ENCODE peak calls at places on chromosomes 16 and 17, in ten cellular contexts. U is anterior cingulate cortex; G is GM19239; C is T-cell; S is WTC11; Y is NCI-H1092 treated with DMSO at 0.1 percent for 48 hours; Z is AG04450; D is T-helper 2 cell; X is activated T-helper 1 cell treated with anti-CD3 and anti-CD28 coated beads, Interleukin-2, amount 50 U/mL, for 16 hours; T is lung. B is an unnamed sample.

GRCh38 chr16:81946206-81946605 is 65.1 kb downstream of the SDR42E1 start:
- DNase-seq in U (no peak), G (no peak), C (no peak), S (no peak), Y (no peak), Z (no peak), D (no peak), X (no peak), T (no peak), B (no peak)

GRCh38 chr16:72939247-72939646 is 108.7 kb downstream of the ZFHX3 start:
- DNase-seq in U (no peak), G (no peak), C (no peak), S (no peak), Y (no peak), Z (peak; percentile 44), D (no peak), X (no peak), T (no peak), B (no peak)

GRCh38 chr17:74872313-74873035 is at the start of gene FDXR:
- DNase-seq in U (no peak), G (no peak), C (no peak), S (no peak), Y (no peak), Z (no peak), D (no peak), X (no peak), T (no peak), B (no peak)

GRCh38 chr16:47644166-47644565 is 183.0 kb downstream of the PHKB start:
- DNase-seq in U (no peak), G (no peak), C (no peak), S (no peak), Y (no peak), Z (peak; percentile 59), D (no peak), X (no peak), T (no peak), B (no peak)

GRCh38 chr17:66963521-66964082 is 905 bp upstream of the CACNG4 start:
- DNase-seq in U (no peak), G (no peak), C (no peak), S (no peak), Y (no peak), Z (no peak), D (no peak), X (no peak), T (no peak), B (no peak)

GRCh38 chr17:63478814-63479494 is 2.1 kb downstream of the ACE start:
- DNase-seq in U (no peak), G (peak; percentile 97), C (peak; percentile 60), S (peak; percentile 92), Y (peak; percentile 34), Z (peak; percentile 74), D (peak; percentile 62), X (peak; percentile 68), T (peak; percentile 82), B (peak; percentile 94)

GRCh38 chr17:28112199-28112995 is 69.9 kb downstream of the NLK start:
- DNase-seq in U (no peak), G (no peak), C (no peak), S (no peak), Y (no peak), Z (no peak), D (no peak), X (no peak), T (no peak), B (no peak)

GRCh38 chr17:36496018-36496789 is 9.7 kb downstream of the ZNHIT3 start:
- DNase-seq in U (peak; percentile 60), G (no peak), C (no peak), S (no peak), Y (no peak), Z (no peak), D (no peak), X (no peak), T (no peak), B (no peak)

GRCh38 chr17:36777118-36777517 is 160.2 kb upstream of the LHX1 start:
- DNase-seq in U (no peak), G (no peak), C (no peak), S (no peak), Y (no peak), Z (no peak), D (no peak), X (no peak), T (no peak), B (no peak)

GRCh38 chr17:83056583-83057396 is 22.6 kb upstream of the METRNL start:
- DNase-seq in U (no peak), G (no peak), C (no peak), S (no peak), Y (no peak), Z (no peak), D (no peak), X (no peak), T (no peak), B (no peak)

GRCh38 chr16:71358464-71359031 is at the start of gene CALB2:
- DNase-seq in U (peak; percentile 20), G (peak; percentile 85), C (peak; percentile 43), S (peak; percentile 81), Y (peak; percentile 51), Z (no peak), D (peak; percentile 42), X (peak; percentile 34), T (peak; percentile 50), B (peak; percentile 91)

B was measured in GM20000.